ENCODE peak calls at places on chromosomes 3 and 15, in four cellular contexts. K is AG09319; R is stimulated activated CD4-positive, alpha-beta T cell treated with anti-CD3 and anti-CD28 coated beads, Interleukin-2, amount 100 ng/mL, for 48 hours; T is HEK293T. E is an unnamed sample.

GRCh38 chr3:39531066-39531465 is 63.6 kb downstream of the MOBP start:
- DNase-seq in T (no peak), R (no peak), K (no peak), E (peak)

GRCh38 chr15:100189849-100190248 is 151.9 kb downstream of the ADAMTS17 start:
- DNase-seq in T (no peak), R (no peak), K (no peak), E (no peak)

GRCh38 chr3:85539232-85539631 is 580.4 kb downstream of the CADM2 start:
- DNase-seq in T (no peak), R (no peak), K (no peak), E (no peak)

GRCh38 chr3:119794971-119795612 is 13.2 kb downstream of the NR1I2 start:
- DNase-seq in K (no peak), R (no peak), T (no peak), E (peak)

GRCh38 chr15:76433798-76434400 is 97.3 kb downstream of the ISL2 start:
- DNase-seq in T (no peak), R (no peak), K (no peak), E (no peak)

GRCh38 chr3:52240059-52240885 is 1.3 kb upstream of the TWF2 start:
- DNase-seq in T (no peak), K (peak), R (no peak), E (peak)

GRCh38 chr3:146067048-146067447 is 93.9 kb downstream of the PLOD2 start:
- DNase-seq in K (peak), T (no peak), R (no peak), E (peak)

GRCh38 chr3:24341668-24342067 is 153.0 kb downstream of the THRB start:
- DNase-seq in K (no peak), T (no peak), R (no peak), E (no peak)

GRCh38 chr3:17166369-17166768 is 281.6 kb downstream of the PLCL2 start:
- DNase-seq in R (no peak), K (no peak), T (no peak), E (no peak)

GRCh38 chr15:78923480-78924360 is 21.1 kb downstream of the CTSH start:
- DNase-seq in R (no peak), T (no peak), K (no peak), E (no peak)

E was measured in RPMI7951.